ENCODE peak calls at places on chromosomes 2 and 18, in ten cellular contexts. G is CD8-positive, alpha-beta T cell; A is GM12865; D is fibroblast of villous mesenchyme; V is coronary artery; B is A549; F is IMR-90; U is GM10248; W is GM12878; P is fibroblast of pulmonary artery. E is an unnamed sample.
A peak's percentile ranks its signal among the peaks of the same experiment; 100 is the strongest.

GRCh38 chr2:215540646-215541045 is 104.8 kb upstream of the FN1 start:
- DNase-seq in G (no peak), A (no peak), D (no peak), V (no peak), B (no peak), F (peak; percentile 97), U (no peak), W (no peak), P (peak; percentile 98), E (no peak)

GRCh38 chr2:128868686-128869551 is 550.3 kb upstream of the HS6ST1 start:
- DNase-seq in G (no peak), A (no peak), D (no peak), V (no peak), B (no peak), F (no peak), U (no peak), W (no peak), P (peak; percentile 1), E (no peak)

GRCh38 chr2:36451512-36451911 is 95.9 kb downstream of the CRIM1 start:
- DNase-seq in G (no peak), A (no peak), D (peak; percentile 84), V (no peak), B (no peak), F (peak; percentile 63), U (no peak), W (no peak), P (peak; percentile 82), E (no peak)

GRCh38 chr2:205772983-205773382 is 90.7 kb downstream of the NRP2 start:
- DNase-seq in G (no peak), A (no peak), D (no peak), V (no peak), B (no peak), F (no peak), U (no peak), W (no peak), P (no peak), E (no peak)

GRCh38 chr2:170118641-170119040 is 59.3 kb upstream of the MYO3B start:
- DNase-seq in G (no peak), A (no peak), D (no peak), V (no peak), B (no peak), F (no peak), U (no peak), W (no peak), P (no peak), E (no peak)

GRCh38 chr2:52416340-52416739 is 1351.3 kb upstream of the CHAC2 start:
- DNase-seq in G (no peak), A (no peak), D (no peak), V (no peak), B (no peak), F (peak; percentile 33), U (no peak), W (no peak), P (peak; percentile 16), E (no peak)

GRCh38 chr2:240425697-240426096 is 9.8 kb upstream of the GPC1 start:
- DNase-seq in G (no peak), A (no peak), D (no peak), V (peak; percentile 41), B (no peak), F (no peak), U (no peak), W (no peak), P (no peak), E (no peak)

GRCh38 chr2:161199885-161200284 is 39.7 kb downstream of the TANK start:
- DNase-seq in G (no peak), A (peak; percentile 53), D (no peak), V (no peak), B (no peak), F (no peak), U (peak; percentile 11), W (no peak), P (no peak), E (peak; percentile 6)

GRCh38 chr18:28149810-28150420 is 27.0 kb downstream of the CDH2 start:
- DNase-seq in G (no peak), A (no peak), D (no peak), V (no peak), B (no peak), F (no peak), U (no peak), W (no peak), P (no peak), E (no peak)

GRCh38 chr18:55384551-55385275 is 203.3 kb downstream of the TCF4 start:
- DNase-seq in G (no peak), A (peak; percentile 42), D (peak; percentile 65), V (no peak), B (no peak), F (peak; percentile 48), U (peak; percentile 32), W (no peak), P (peak; percentile 73), E (peak; percentile 28)

GRCh38 chr2:230865324-230865765 is 603 bp downstream of the ITM2C start:
- DNase-seq in G (no peak), A (no peak), D (no peak), V (no peak), B (no peak), F (no peak), U (no peak), W (no peak), P (peak; percentile 22), E (no peak)

GRCh38 chr2:28250006-28250405 is 142.7 kb upstream of the FOSL2 start:
- DNase-seq in G (no peak), A (no peak), D (peak; percentile 72), V (no peak), B (peak; percentile 69), F (peak; percentile 91), U (no peak), W (no peak), P (peak; percentile 50), E (no peak)

GRCh38 chr2:235030936-235031335 is 79.1 kb downstream of the SH3BP4 start:
- DNase-seq in G (no peak), A (no peak), D (no peak), V (no peak), B (no peak), F (no peak), U (no peak), W (no peak), P (no peak), E (no peak)

DNA sequence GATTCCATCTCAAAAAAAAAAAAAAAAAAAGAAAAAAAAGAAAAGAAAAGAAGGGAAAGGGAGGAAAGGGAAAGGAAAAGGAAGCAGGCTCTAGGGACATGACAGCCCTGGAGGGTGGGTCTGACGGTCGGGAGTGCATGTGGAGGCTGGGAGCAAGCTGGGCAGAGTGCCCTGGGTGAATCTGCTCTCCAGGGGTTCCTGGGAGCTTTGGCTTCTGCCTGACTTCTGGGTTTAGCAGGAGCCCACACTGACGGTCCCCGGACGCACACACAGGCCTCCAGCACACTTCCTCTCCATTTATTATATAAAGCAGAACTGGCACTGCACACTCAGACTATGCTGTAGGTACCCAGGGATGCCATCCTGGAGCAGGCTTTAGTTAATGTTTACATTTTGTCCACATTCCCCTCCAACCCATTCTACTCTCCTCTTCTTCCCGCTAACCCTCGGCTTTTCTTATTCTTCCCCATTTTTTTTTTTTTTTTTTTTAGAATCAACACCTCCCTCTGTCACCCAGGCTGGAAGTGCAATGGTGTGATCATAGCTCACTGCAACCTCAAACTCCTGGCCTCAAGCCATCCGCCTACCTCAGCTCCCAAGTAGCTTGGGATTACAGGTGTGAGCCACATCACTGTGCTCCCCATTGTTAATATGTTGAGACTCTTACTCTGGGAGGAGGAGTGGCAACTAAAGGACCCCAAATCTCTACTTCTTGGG is 151.1 kb upstream of the SLC1A4 start:
- DNase-seq in G (no peak), A (no peak), D (no peak), V (no peak), B (no peak), F (no peak), U (no peak), W (no peak), P (no peak), E (no peak)
- TF ChIP-seq CTCF in G (no peak), A (no peak), D (no peak), V (no peak), B (no peak), F (no peak), U (no peak), W (no peak), P (no peak), E (no peak)

GRCh38 chr2:26964446-26964845 is 6.0 kb upstream of the MAPRE3 start:
- DNase-seq in G (no peak), A (no peak), D (no peak), V (no peak), B (no peak), F (no peak), U (no peak), W (no peak), P (no peak), E (no peak)
- TF ChIP-seq CTCF in G (no peak), A (no peak), D (no peak), V (no peak), B (no peak), F (no peak), U (no peak), W (no peak), P (no peak), E (no peak)

GRCh38 chr2:53463771-53464726 is 303.6 kb upstream of the CHAC2 start:
- DNase-seq in G (no peak), A (no peak), D (no peak), V (no peak), B (no peak), F (no peak), U (no peak), W (no peak), P (no peak), E (no peak)

GRCh38 chr2:53455094-53455493 is 312.5 kb upstream of the CHAC2 start:
- DNase-seq in G (no peak), A (no peak), D (no peak), V (no peak), B (no peak), F (peak; percentile 49), U (no peak), W (no peak), P (no peak), E (no peak)

DNA sequence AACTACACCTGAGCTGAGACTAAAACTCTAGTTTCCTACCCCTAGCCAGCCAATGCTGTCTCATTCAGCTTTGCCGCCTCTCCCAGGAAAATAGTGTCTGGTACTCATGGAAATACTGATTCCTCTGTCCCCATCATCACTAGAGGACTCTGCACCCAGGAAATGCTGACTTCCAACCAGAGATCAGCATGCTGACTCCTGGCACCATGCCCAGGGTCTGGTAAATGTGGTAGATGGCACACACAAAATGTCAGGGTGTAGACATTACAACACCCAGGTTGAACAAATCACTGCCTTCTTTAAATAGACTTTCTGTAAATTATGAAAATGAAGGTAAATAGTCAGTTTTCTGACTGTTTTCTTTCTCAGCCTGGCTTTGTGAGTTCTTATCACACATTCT is 307.3 kb upstream of the CHAC2 start:
- DNase-seq in G (no peak), A (no peak), D (peak; percentile 9), V (no peak), B (no peak), F (no peak), U (no peak), W (no peak), P (no peak), E (no peak)
- TF ChIP-seq CTCF in G (no peak), A (no peak), D (no peak), V (no peak), B (no peak), F (no peak), U (no peak), W (no peak), P (no peak), E (no peak)

DNA sequence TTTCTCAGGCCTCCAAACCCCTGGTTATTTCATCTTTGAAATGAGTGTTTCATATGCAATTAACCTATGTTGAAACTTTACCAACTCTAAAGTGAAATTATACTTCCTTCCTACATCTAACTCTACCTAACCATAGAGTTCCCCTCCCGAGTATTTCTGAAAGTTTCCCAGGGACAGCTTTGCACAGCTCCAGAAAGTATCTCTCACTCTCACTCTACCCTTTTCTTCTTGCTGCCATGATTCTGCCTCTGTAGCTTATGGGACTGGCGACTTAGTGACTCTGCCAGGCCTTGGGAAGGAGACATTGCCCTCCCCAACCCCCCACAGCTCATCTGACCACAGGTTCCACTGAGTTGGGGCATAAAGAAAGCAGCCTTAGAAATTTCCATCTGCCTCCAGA is 107.9 kb downstream of the B3GNT2 start:
- DNase-seq in G (no peak), A (peak; percentile 86), D (no peak), V (no peak), B (no peak), F (no peak), U (no peak), W (peak; percentile 91), P (no peak), E (no peak)
- TF ChIP-seq CTCF in G (no peak), A (no peak), D (no peak), V (no peak), B (no peak), F (no peak), U (no peak), W (no peak), P (no peak), E (no peak)

E was measured in GM13976.